ENCODE peak calls at places on chromosome 19, in five cellular contexts. C is K562, L is thoracic aorta, Q is iPS DF 6.9, S is upper lobe of left lung. F is an unnamed sample.

GRCh38 chr19:16228637-16229321 is 31.1 kb downstream of the AP1M1 start:
- DNase-seq in C (no peak), L (no peak), Q (no peak), S (no peak), F (no peak)

GRCh38 chr19:45076029-45076850 is at the start of gene ZNF296:
- DNase-seq in C (peak), L (no peak), Q (peak), S (peak), F (peak)

GRCh38 chr19:58572026-58572817 is 913 bp downstream of the MZF1 start:
- DNase-seq in C (no peak), L (no peak), Q (no peak), S (no peak), F (no peak)

GRCh38 chr19:31014668-31015067 is 334.6 kb downstream of the TSHZ3 start:
- DNase-seq in C (no peak), L (no peak), Q (no peak), S (no peak), F (no peak)

GRCh38 chr19:2083174-2083854 is 12.8 kb downstream of the MOB3A start:
- DNase-seq in C (no peak), L (no peak), Q (no peak), S (peak), F (no peak)

GRCh38 chr19:5977222-5977784 is 637 bp downstream of the RANBP3 start:
- DNase-seq in C (no peak), L (no peak), Q (no peak), S (no peak), F (no peak)

GRCh38 chr19:4360641-4361151 is 17.3 kb downstream of the MPND start:
- DNase-seq in C (no peak), L (no peak), Q (no peak), S (no peak), F (no peak)

GRCh38 chr19:49408816-49409440 is 14.3 kb downstream of the PTH2 start:
- DNase-seq in C (no peak), L (no peak), Q (no peak), S (no peak), F (no peak)

GRCh38 chr19:43700368-43701015 is 15.4 kb upstream of the IRGC start:
- DNase-seq in C (no peak), L (no peak), Q (no peak), S (peak), F (peak)

GRCh38 chr19:4375620-4376228 is 24.6 kb downstream of the SH3GL1 start:
- DNase-seq in C (peak), L (no peak), Q (no peak), S (no peak), F (no peak)

GRCh38 chr19:34236035-34236793 is 18.1 kb upstream of the GARRE1 start:
- DNase-seq in C (no peak), L (no peak), Q (no peak), S (no peak), F (no peak)

GRCh38 chr19:31438401-31439269 is 89.4 kb upstream of the TSHZ3 start:
- DNase-seq in C (no peak), L (no peak), Q (no peak), S (no peak), F (no peak)

GRCh38 chr19:43605875-43606568 is 5.9 kb upstream of the SRRM5 start:
- DNase-seq in C (no peak), L (no peak), Q (no peak), S (no peak), F (no peak)

GRCh38 chr19:1244693-1245451 is 3.3 kb downstream of the ATP5F1D start:
- DNase-seq in C (no peak), L (no peak), Q (no peak), S (peak), F (peak)

GRCh38 chr19:23991170-23991569 is 76.5 kb downstream of the ZNF726 start:
- DNase-seq in C (no peak), L (no peak), Q (no peak), S (no peak), F (peak)

DNA sequence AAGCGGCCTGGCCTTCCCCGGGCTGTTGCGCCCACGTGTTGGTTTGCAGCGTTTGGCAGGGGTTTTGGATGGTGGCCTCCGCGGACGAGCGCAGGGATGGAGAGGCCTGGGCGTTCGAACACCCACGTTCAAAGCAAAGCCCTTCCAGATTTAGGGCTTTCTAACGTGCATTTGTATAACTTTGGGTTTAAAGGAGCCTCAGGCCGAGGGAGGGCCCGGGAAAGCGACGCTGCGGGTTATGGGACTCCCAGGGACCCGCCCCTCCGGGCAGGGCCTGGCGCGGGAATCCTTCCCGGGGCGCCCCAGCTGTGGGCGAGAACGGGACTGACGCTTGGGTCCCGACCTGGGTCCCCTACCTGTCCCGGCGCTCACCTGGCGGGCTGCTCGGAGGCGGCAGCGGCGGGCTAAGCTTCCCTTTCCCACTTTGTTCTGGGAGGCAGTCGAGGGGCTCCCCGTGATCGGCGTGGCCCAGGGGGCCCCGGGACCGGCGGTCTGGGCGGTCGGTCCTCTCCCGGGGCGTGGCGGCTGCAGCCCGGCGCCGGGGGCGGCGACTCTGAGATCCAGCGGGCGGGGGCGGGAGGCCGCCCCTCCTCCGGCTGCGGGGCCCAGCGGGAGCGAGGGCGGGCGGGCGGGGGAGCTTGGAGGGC is at the start of gene FBXO17:
- DNase-seq in C (peak), L (no peak), Q (no peak), S (peak), F (peak)
- H3K27ac ChIP-seq in C (peak), L (peak), Q (no peak), S (peak), F (peak)

GRCh38 chr19:9296336-9296735 is 13.3 kb downstream of the ZNF699 start:
- DNase-seq in C (no peak), L (no peak), Q (no peak), S (no peak), F (no peak)

DNA sequence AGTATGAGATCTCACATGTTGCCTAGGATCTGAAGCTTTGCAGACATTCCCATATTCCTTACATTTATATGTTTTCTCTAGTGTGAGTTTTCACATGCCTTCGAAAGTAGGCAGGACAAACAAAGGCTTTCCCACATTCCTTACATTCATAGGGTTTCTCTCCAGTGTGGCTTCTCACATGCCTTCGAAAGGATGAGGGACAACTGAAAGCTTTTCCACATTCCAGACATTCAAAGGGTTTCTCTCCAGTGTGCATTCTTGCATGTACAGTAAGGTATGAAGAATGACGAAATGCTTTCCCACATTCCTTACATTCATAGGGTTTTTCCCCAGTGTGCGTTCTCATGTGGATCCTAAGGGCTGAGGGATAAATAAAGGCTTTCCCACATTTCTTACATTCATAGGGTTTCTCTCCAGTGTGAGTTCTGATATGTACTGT is 14.2 kb downstream of the ZNF699 start:
- DNase-seq in C (no peak), L (no peak), Q (no peak), S (no peak), F (no peak)
- H3K27ac ChIP-seq in C (no peak), L (no peak), Q (no peak), S (no peak), F (no peak)

GRCh38 chr19:33029746-33030303 is 34.9 kb downstream of the RHPN2 start:
- DNase-seq in C (no peak), L (no peak), Q (no peak), S (no peak), F (no peak)
- H3K27ac ChIP-seq in C (no peak), L (no peak), Q (no peak), S (no peak), F (no peak)

DNA sequence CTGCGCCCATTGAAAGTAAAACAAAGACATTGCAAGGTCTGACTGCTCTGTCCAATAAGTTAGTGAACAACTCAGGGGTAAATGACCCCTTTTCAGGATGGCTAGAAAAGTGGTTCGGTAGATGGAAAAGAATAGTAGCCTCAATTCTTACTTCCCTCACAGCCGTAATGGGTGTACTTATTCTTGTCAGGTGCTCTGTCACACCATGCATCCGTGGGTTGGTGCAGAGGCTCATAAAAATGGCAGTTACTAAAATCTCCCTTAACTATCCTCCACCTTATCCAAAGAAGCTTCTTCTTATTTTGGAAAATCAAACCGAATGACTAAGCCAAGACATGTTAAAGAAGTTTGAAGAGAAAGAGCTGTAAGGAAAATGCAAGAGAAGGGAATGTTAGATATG is 31.4 kb upstream of the ZNF83 start:
- DNase-seq in C (no peak), L (no peak), Q (no peak), S (no peak), F (no peak)
- H3K27ac ChIP-seq in C (no peak), L (no peak), Q (no peak), S (no peak), F (no peak)

GRCh38 chr19:35436477-35437141 is 11.4 kb upstream of the FFAR2 start:
- DNase-seq in C (no peak), L (no peak), Q (no peak), S (peak), F (peak)
- H3K27ac ChIP-seq in C (no peak), L (no peak), Q (no peak), S (peak), F (peak)